ENCODE peak calls at places on chromosomes 5 and 9, in ten cellular contexts. G is ovary, N is A549, Y is H1, L is transverse colon, M is K562, E is upper lobe of left lung, K is SK-N-SH, R is suprapubic skin, S is GM12878. Q is an unnamed sample.

GRCh38 chr5:82351754-82352145 is 73.6 kb upstream of the RPS23 start:
- DNase-seq in G (no peak), N (peak; percentile 60), Y (no peak), L (no peak), M (peak; percentile 76), E (no peak), K (peak; percentile 63), R (no peak), S (no peak), Q (no peak)

GRCh38 chr5:149221326-149221725 is 50.3 kb upstream of the AFAP1L1 start:
- DNase-seq in G (no peak), N (no peak), Y (no peak), L (no peak), M (no peak), E (no peak), K (no peak), R (no peak), S (no peak), Q (no peak)

GRCh38 chr9:7206221-7206758 is 448.5 kb downstream of the KDM4C start:
- DNase-seq in G (no peak), N (no peak), Y (no peak), L (no peak), M (no peak), E (no peak), K (no peak), R (no peak), S (no peak), Q (no peak)

GRCh38 chr9:135536166-135536565 is 9.8 kb upstream of the OBP2A start:
- DNase-seq in G (no peak), N (no peak), Y (no peak), L (no peak), M (no peak), E (no peak), K (no peak), R (peak; percentile 72), S (no peak), Q (peak; percentile 10)

GRCh38 chr9:126988857-126989256 is 74.3 kb downstream of the RALGPS1 start:
- DNase-seq in G (no peak), N (no peak), Y (no peak), L (no peak), M (no peak), E (no peak), K (no peak), R (no peak), S (no peak), Q (no peak)

GRCh38 chr5:9477537-9477936 is 68.3 kb downstream of the SEMA5A start:
- DNase-seq in G (no peak), N (no peak), Y (no peak), L (no peak), M (no peak), E (no peak), K (no peak), R (no peak), S (no peak), Q (no peak)

GRCh38 chr9:128371622-128372117 is 496 bp downstream of the URM1 start:
- DNase-seq in G (no peak), N (no peak), Y (no peak), L (no peak), M (no peak), E (no peak), K (no peak), R (no peak), S (no peak), Q (no peak)

GRCh38 chr9:72150653-72151052 is 1.4 kb downstream of the GDA start:
- DNase-seq in G (no peak), N (no peak), Y (no peak), L (no peak), M (no peak), E (no peak), K (no peak), R (no peak), S (no peak), Q (no peak)

DNA sequence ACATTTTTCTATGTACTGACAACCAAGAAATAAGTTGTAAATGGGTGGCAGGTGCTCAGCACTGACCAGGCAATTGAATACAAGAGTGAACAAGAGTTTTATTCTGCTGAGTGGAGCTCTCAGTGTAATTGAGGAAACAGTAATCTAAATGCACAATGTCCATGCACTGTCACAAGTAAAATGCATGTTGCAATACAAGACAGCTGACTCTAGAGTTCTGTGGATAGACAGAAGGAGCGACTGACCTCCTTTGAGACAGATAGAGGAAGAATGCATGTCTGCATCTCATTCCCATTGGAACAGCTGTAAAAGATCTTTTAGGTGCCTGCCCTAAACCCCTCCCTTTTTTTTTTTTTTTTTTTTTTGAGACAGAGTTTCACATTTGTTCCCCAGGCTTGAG is 299.0 kb downstream of the FBXL7 start:
- DNase-seq in G (no peak), N (no peak), Y (no peak), L (no peak), M (no peak), E (no peak), K (no peak), R (no peak), S (no peak), Q (no peak)
- TF ChIP-seq EP300 in G (no peak), N (no peak), Y (no peak), L (no peak), M (no peak), E (no peak), K (no peak), R (no peak), S (no peak), Q (no peak)

GRCh38 chr9:121700831-121701419 is 49.5 kb downstream of the DAB2IP start:
- DNase-seq in G (no peak), N (no peak), Y (no peak), L (no peak), M (no peak), E (no peak), K (peak; percentile 70), R (no peak), S (no peak), Q (no peak)

GRCh38 chr9:121698627-121699270 is 47.3 kb downstream of the DAB2IP start:
- DNase-seq in G (peak; percentile 60), N (no peak), Y (no peak), L (no peak), M (no peak), E (peak; percentile 86), K (peak; percentile 96), R (no peak), S (no peak), Q (no peak)

GRCh38 chr9:121701736-121702261 is 50.4 kb downstream of the DAB2IP start:
- DNase-seq in G (no peak), N (no peak), Y (no peak), L (no peak), M (no peak), E (no peak), K (no peak), R (no peak), S (no peak), Q (no peak)

GRCh38 chr9:121699271-121700164 is 48.1 kb downstream of the DAB2IP start:
- DNase-seq in G (peak; percentile 65), N (no peak), Y (no peak), L (peak; percentile 68), M (no peak), E (peak; percentile 93), K (peak; percentile 74), R (no peak), S (no peak), Q (peak; percentile 67)

GRCh38 chr9:121700165-121700830 is 48.9 kb downstream of the DAB2IP start:
- DNase-seq in G (peak; percentile 73), N (peak; percentile 58), Y (no peak), L (peak; percentile 75), M (no peak), E (no peak), K (peak; percentile 78), R (peak; percentile 86), S (no peak), Q (peak; percentile 85)
- H3K27ac ChIP-seq in G (peak overlapping the region; percentile 78), N (no peak overlapping the region), Y (no peak overlapping the region), L (peak overlapping the region; percentile 58), M (no peak overlapping the region), E (peak overlapping the region; percentile 71), K (peak overlapping the region; percentile 33), R (peak overlapping the region; percentile 80), S (no peak overlapping the region), Q (peak overlapping the region; percentile 39)

GRCh38 chr9:81538929-81539716 is 150.2 kb downstream of the TLE1 start:
- DNase-seq in G (no peak), N (peak; percentile 53), Y (no peak), L (no peak), M (no peak), E (no peak), K (no peak), R (no peak), S (no peak), Q (no peak)

GRCh38 chr9:81537964-81538363 is 151.4 kb downstream of the TLE1 start:
- DNase-seq in G (no peak), N (no peak), Y (no peak), L (no peak), M (no peak), E (no peak), K (peak; percentile 15), R (no peak), S (no peak), Q (no peak)

GRCh38 chr9:81534138-81534865 is 155.0 kb downstream of the TLE1 start:
- DNase-seq in G (no peak), N (peak; percentile 41), Y (no peak), L (no peak), M (no peak), E (no peak), K (no peak), R (no peak), S (no peak), Q (no peak)

GRCh38 chr9:81535542-81536241 is 153.7 kb downstream of the TLE1 start:
- DNase-seq in G (no peak), N (peak; percentile 99), Y (no peak), L (no peak), M (no peak), E (no peak), K (no peak), R (no peak), S (no peak), Q (no peak)

DNA sequence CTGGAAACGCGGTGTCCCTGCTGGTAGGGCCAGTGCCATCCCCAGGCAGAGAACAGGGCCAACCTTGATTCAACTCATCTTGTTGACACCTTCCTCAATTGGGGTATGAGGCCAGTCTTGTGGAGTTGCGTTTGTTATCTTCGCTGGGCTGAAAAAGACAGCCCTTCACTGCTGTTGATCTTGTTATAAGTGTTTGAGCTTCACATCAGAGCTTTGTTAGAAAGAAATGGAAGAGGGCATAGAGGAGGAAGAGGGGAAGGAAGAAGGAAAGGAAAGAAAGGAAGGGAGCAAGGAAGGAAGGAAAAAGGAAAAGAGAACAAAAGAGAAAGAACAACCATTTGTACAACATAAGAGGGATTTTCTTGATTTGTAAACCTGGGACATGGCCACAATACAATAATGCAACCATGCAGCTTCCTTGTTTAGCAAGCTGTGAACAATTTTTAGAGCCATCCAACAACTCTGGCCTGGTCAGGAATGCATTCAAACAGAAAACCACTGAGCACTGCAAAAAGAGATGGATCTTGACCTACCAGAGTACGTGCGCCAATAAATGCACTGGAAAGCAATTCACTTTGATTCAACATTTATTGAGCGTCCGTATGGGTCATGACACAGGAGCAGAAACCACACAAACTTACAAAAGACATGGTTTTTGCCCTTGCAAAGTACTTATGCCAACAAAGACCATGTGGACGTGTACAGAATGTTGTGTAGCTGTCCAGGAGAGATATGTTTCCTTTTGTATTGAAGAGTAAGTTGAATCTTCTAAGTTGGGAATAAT is 152.9 kb downstream of the TLE1 start:
- DNase-seq in G (no peak), N (no peak), Y (no peak), L (no peak), M (no peak), E (no peak), K (no peak), R (no peak), S (no peak), Q (no peak)
- TF ChIP-seq EP300 in G (no peak), N (no peak), Y (no peak), L (no peak), M (no peak), E (no peak), K (no peak), R (no peak), S (no peak), Q (no peak)

GRCh38 chr5:80165430-80165829 is 90.4 kb downstream of the SERINC5 start:
- DNase-seq in G (no peak), N (no peak), Y (no peak), L (no peak), M (no peak), E (no peak), K (no peak), R (no peak), S (no peak), Q (no peak)

GRCh38 chr5:80172067-80172690 is 83.7 kb downstream of the SERINC5 start:
- DNase-seq in G (no peak), N (no peak), Y (no peak), L (no peak), M (no peak), E (no peak), K (no peak), R (no peak), S (no peak), Q (no peak)

GRCh38 chr5:80170117-80170535 is 85.7 kb downstream of the SERINC5 start:
- DNase-seq in G (no peak), N (no peak), Y (no peak), L (no peak), M (no peak), E (no peak), K (no peak), R (no peak), S (no peak), Q (no peak)

GRCh38 chr5:80164799-80165198 is 91.0 kb downstream of the SERINC5 start:
- DNase-seq in G (no peak), N (no peak), Y (no peak), L (no peak), M (no peak), E (no peak), K (no peak), R (no peak), S (no peak), Q (no peak)

GRCh38 chr5:80168388-80169028 is 87.3 kb downstream of the SERINC5 start:
- DNase-seq in G (no peak), N (no peak), Y (no peak), L (no peak), M (no peak), E (no peak), K (no peak), R (no peak), S (no peak), Q (no peak)
- H3K27ac ChIP-seq in G (no peak overlapping the region), N (no peak overlapping the region), Y (no peak overlapping the region), L (no peak overlapping the region), M (no peak overlapping the region), E (no peak overlapping the region), K (no peak overlapping the region), R (no peak overlapping the region), S (no peak overlapping the region), Q (no peak overlapping the region)